ENCODE peak calls at places on chromosomes 5 and 9, in ten cellular contexts. I, Q, W, G, S, D, F, J, L and Z are unnamed samples.

GRCh38 chr9:89305868-89306267 is 5.1 kb upstream of the CKS2 start:
- DNase-seq in I (no peak), Q (no peak), W (no peak), G (no peak), S (no peak), D (no peak), F (no peak), J (no peak), L (no peak), Z (peak; percentile 45)

GRCh38 chr5:33235304-33235703 is 205.5 kb upstream of the TARS1 start:
- DNase-seq in I (no peak), Q (no peak), W (no peak), G (no peak), S (no peak), D (no peak), F (no peak), J (no peak), L (no peak), Z (no peak)

GRCh38 chr5:142342128-142342981 is 17.5 kb upstream of the SPRY4 start:
- DNase-seq in I (no peak), Q (peak; percentile 49), W (no peak), G (no peak), S (no peak), D (no peak), F (peak; percentile 82), J (no peak), L (no peak), Z (no peak)

GRCh38 chr9:126630458-126631237 is 16.9 kb downstream of the LMX1B start:
- DNase-seq in I (no peak), Q (no peak), W (no peak), G (no peak), S (no peak), D (no peak), F (no peak), J (no peak), L (no peak), Z (no peak)

GRCh38 chr5:61416010-61416409 is 84.0 kb downstream of the ZSWIM6 start:
- DNase-seq in I (no peak), Q (peak; percentile 29), W (no peak), G (no peak), S (no peak), D (no peak), F (no peak), J (peak; percentile 49), L (no peak), Z (no peak)

GRCh38 chr5:168299372-168299771 is 7.9 kb downstream of the WWC1 start:
- DNase-seq in I (no peak), Q (no peak), W (no peak), G (no peak), S (no peak), D (no peak), F (no peak), J (no peak), L (no peak), Z (no peak)

GRCh38 chr9:92424340-92424739 is at the start of gene OMD:
- DNase-seq in I (no peak), Q (peak; percentile 50), W (no peak), G (no peak), S (no peak), D (no peak), F (no peak), J (no peak), L (no peak), Z (no peak)

GRCh38 chr5:174295736-174296481 is 250.4 kb downstream of the NSG2 start:
- DNase-seq in I (no peak), Q (no peak), W (no peak), G (peak; percentile 54), S (no peak), D (no peak), F (no peak), J (no peak), L (no peak), Z (no peak)

GRCh38 chr5:142544946-142545652 is 140.8 kb downstream of the FGF1 start:
- DNase-seq in I (no peak), Q (peak; percentile 30), W (no peak), G (no peak), S (no peak), D (no peak), F (no peak), J (no peak), L (no peak), Z (no peak)

GRCh38 chr5:72647806-72648205 is 140.6 kb upstream of the ZNF366 start:
- DNase-seq in I (no peak), Q (peak; percentile 39), W (peak; percentile 14), G (no peak), S (no peak), D (no peak), F (no peak), J (no peak), L (no peak), Z (no peak)

GRCh38 chr5:93585054-93585751 is 2.2 kb downstream of the NR2F1 start:
- DNase-seq in I (no peak), Q (peak; percentile 34), W (peak; percentile 62), G (no peak), S (no peak), D (no peak), F (no peak), J (peak; percentile 29), L (no peak), Z (peak; percentile 67)

GRCh38 chr5:77896338-77896737 is 120.2 kb upstream of the TBCA start:
- DNase-seq in I (no peak), Q (no peak), W (no peak), G (no peak), S (no peak), D (no peak), F (no peak), J (no peak), L (no peak), Z (no peak)

GRCh38 chr5:149127394-149127955 is 13.8 kb upstream of the ABLIM3 start:
- DNase-seq in I (no peak), Q (no peak), W (no peak), G (no peak), S (no peak), D (no peak), F (no peak), J (no peak), L (no peak), Z (no peak)

GRCh38 chr9:14627513-14627912 is 65.7 kb downstream of the ZDHHC21 start:
- DNase-seq in I (no peak), Q (no peak), W (no peak), G (no peak), S (no peak), D (no peak), F (no peak), J (no peak), L (no peak), Z (no peak)

GRCh38 chr9:121220996-121221671 is 19.5 kb upstream of the RAB14 start:
- DNase-seq in I (no peak), Q (no peak), W (no peak), G (no peak), S (no peak), D (no peak), F (no peak), J (no peak), L (peak; percentile 93), Z (peak; percentile 28)

GRCh38 chr9:89661956-89662717 is 57.3 kb downstream of the GADD45G start:
- DNase-seq in I (peak; percentile 98), Q (peak; percentile 94), W (peak; percentile 87), G (peak; percentile 24), S (peak; percentile 100), D (peak; percentile 50), F (peak; percentile 75), J (peak; percentile 84), L (peak; percentile 97), Z (peak; percentile 20)

GRCh38 chr9:76646249-76646648 is 118.0 kb upstream of the PCA3 start:
- DNase-seq in I (peak; percentile 62), Q (peak; percentile 66), W (no peak), G (no peak), S (peak; percentile 87), D (no peak), F (no peak), J (no peak), L (no peak), Z (no peak)

GRCh38 chr9:35811364-35812024 is 568 bp downstream of the SPAG8 start:
- DNase-seq in I (no peak), Q (no peak), W (no peak), G (no peak), S (no peak), D (no peak), F (no peak), J (no peak), L (no peak), Z (no peak)

GRCh38 chr9:35814106-35814840 is 569 bp downstream of the HINT2 start:
- DNase-seq in I (peak; percentile 75), Q (peak; percentile 52), W (peak; percentile 72), G (peak; percentile 77), S (peak; percentile 76), D (no peak), F (peak; percentile 84), J (peak; percentile 67), L (peak; percentile 81), Z (peak; percentile 72)

GRCh38 chr9:35812025-35812602 is at the start of gene SPAG8:
- DNase-seq in I (peak; percentile 95), Q (peak; percentile 96), W (peak; percentile 96), G (peak; percentile 99), S (peak; percentile 95), D (no peak), F (peak; percentile 93), J (peak; percentile 86), L (peak; percentile 95), Z (peak; percentile 95)

GRCh38 chr9:35814841-35815543 is at the start of gene HINT2:
- DNase-seq in I (peak; percentile 99), Q (peak; percentile 99), W (peak; percentile 98), G (peak; percentile 99), S (peak; percentile 99), D (peak; percentile 98), F (peak; percentile 99), J (peak; percentile 97), L (peak; percentile 97), Z (peak; percentile 94)

GRCh38 chr9:35813434-35814105 is 1.3 kb downstream of the HINT2 start:
- DNase-seq in I (no peak), Q (no peak), W (peak; percentile 79), G (peak; percentile 23), S (no peak), D (no peak), F (peak; percentile 73), J (no peak), L (no peak), Z (peak; percentile 21)
- H3K4me3 ChIP-seq in I (no peak overlapping the region), Q (no peak overlapping the region), W (peak overlapping the region; percentile 73), G (peak overlapping the region; percentile 83), S (no peak overlapping the region), D (peak overlapping the region; percentile 84), F (peak overlapping the region; percentile 68), J (peak overlapping the region; percentile 75), L (no peak overlapping the region), Z (peak overlapping the region; percentile 67)

GRCh38 chr9:108291586-108291932 is 564.2 kb downstream of the ACTL7B start:
- DNase-seq in I (no peak), Q (no peak), W (no peak), G (peak; percentile 18), S (no peak), D (no peak), F (no peak), J (no peak), L (no peak), Z (no peak)
- H3K4me3 ChIP-seq in I (no peak overlapping the region), Q (no peak overlapping the region), W (no peak overlapping the region), G (no peak overlapping the region), S (no peak overlapping the region), D (no peak overlapping the region), F (no peak overlapping the region), J (no peak overlapping the region), L (no peak overlapping the region), Z (no peak overlapping the region)

GRCh38 chr9:34578241-34579096 is 11.1 kb downstream of the CNTFR start:
- DNase-seq in I (no peak), Q (peak; percentile 31), W (no peak), G (no peak), S (no peak), D (no peak), F (no peak), J (no peak), L (no peak), Z (peak; percentile 46)
- H3K4me3 ChIP-seq in I (no peak overlapping the region), Q (no peak overlapping the region), W (no peak overlapping the region), G (no peak overlapping the region), S (no peak overlapping the region), D (no peak overlapping the region), F (no peak overlapping the region), J (peak overlapping the region; percentile 51), L (peak overlapping the region; percentile 43), Z (no peak overlapping the region)

GRCh38 chr5:140986117-140986521 is 19.8 kb downstream of the PCDHAC2 start:
- DNase-seq in I (no peak), Q (no peak), W (no peak), G (no peak), S (no peak), D (no peak), F (no peak), J (peak; percentile 88), L (no peak), Z (no peak)
- H3K4me3 ChIP-seq in I (no peak overlapping the region), Q (no peak overlapping the region), W (no peak overlapping the region), G (no peak overlapping the region), S (no peak overlapping the region), D (peak overlapping the region; percentile 62), F (no peak overlapping the region), J (no peak overlapping the region), L (no peak overlapping the region), Z (no peak overlapping the region)